ENCODE peak calls at places on chromosomes 1 and 21, in nine cellular contexts. One of them, this sample, is unnamed.

GRCh38 chr1:12177999-12178441 is 11.2 kb downstream of the TNFRSF1B start:
- DNase-seq in cardiac fibroblast: peak; percentile 91
- DNase-seq in osteoblast: peak; percentile 92
- DNase-seq in foreskin keratinocyte: peak; percentile 15
- DNase-seq in ACHN: peak; percentile 19
- DNase-seq in IMR-90: peak; percentile 93
- DNase-seq in iPS DF 19.7: no peak
- DNase-seq in anterior cingulate cortex: no peak
- DNase-seq in posterior cingulate gyrus: no peak
- DNase-seq in this sample: no peak

GRCh38 chr1:154445040-154445472 is 39.9 kb downstream of the IL6R start:
- DNase-seq in cardiac fibroblast: peak; percentile 73
- DNase-seq in osteoblast: peak; percentile 95
- DNase-seq in foreskin keratinocyte: peak; percentile 52
- DNase-seq in ACHN: peak; percentile 76
- DNase-seq in IMR-90: peak; percentile 95
- DNase-seq in iPS DF 19.7: no peak
- DNase-seq in anterior cingulate cortex: no peak
- DNase-seq in posterior cingulate gyrus: no peak
- DNase-seq in this sample: no peak

GRCh38 chr1:38465463-38465862 is 394.1 kb downstream of the RRAGC start:
- DNase-seq in cardiac fibroblast: no peak
- DNase-seq in osteoblast: no peak
- DNase-seq in foreskin keratinocyte: no peak
- DNase-seq in ACHN: no peak
- DNase-seq in IMR-90: no peak
- DNase-seq in iPS DF 19.7: no peak
- DNase-seq in anterior cingulate cortex: no peak
- DNase-seq in posterior cingulate gyrus: peak; percentile 20
- DNase-seq in this sample: no peak

GRCh38 chr1:169427081-169427611 is at the start of gene CCDC181:
- DNase-seq in cardiac fibroblast: peak; percentile 34
- DNase-seq in osteoblast: peak; percentile 13
- DNase-seq in foreskin keratinocyte: no peak
- DNase-seq in ACHN: peak; percentile 87
- DNase-seq in IMR-90: peak; percentile 33
- DNase-seq in iPS DF 19.7: peak; percentile 82
- DNase-seq in anterior cingulate cortex: peak; percentile 73
- DNase-seq in posterior cingulate gyrus: peak; percentile 97
- DNase-seq in this sample: peak; percentile 79

GRCh38 chr1:15432327-15432726 is 5.9 kb upstream of the CTRC start:
- DNase-seq in cardiac fibroblast: no peak
- DNase-seq in osteoblast: peak; percentile 60
- DNase-seq in foreskin keratinocyte: no peak
- DNase-seq in ACHN: no peak
- DNase-seq in IMR-90: no peak
- DNase-seq in iPS DF 19.7: no peak
- DNase-seq in anterior cingulate cortex: no peak
- DNase-seq in posterior cingulate gyrus: no peak
- DNase-seq in this sample: no peak

GRCh38 chr1:151458936-151459330 is 361 bp downstream of the POGZ start:
- DNase-seq in cardiac fibroblast: peak; percentile 70
- DNase-seq in osteoblast: peak; percentile 92
- DNase-seq in foreskin keratinocyte: peak; percentile 68
- DNase-seq in ACHN: peak; percentile 74
- DNase-seq in IMR-90: peak; percentile 63
- DNase-seq in iPS DF 19.7: no peak
- DNase-seq in anterior cingulate cortex: no peak
- DNase-seq in posterior cingulate gyrus: peak; percentile 91
- DNase-seq in this sample: no peak

GRCh38 chr1:105608713-105609112 is 1447.8 kb upstream of the PRMT6 start:
- DNase-seq in cardiac fibroblast: peak; percentile 9
- DNase-seq in osteoblast: no peak
- DNase-seq in foreskin keratinocyte: peak; percentile 1
- DNase-seq in ACHN: peak; percentile 38
- DNase-seq in IMR-90: no peak
- DNase-seq in iPS DF 19.7: no peak
- DNase-seq in anterior cingulate cortex: no peak
- DNase-seq in posterior cingulate gyrus: no peak
- DNase-seq in this sample: no peak

GRCh38 chr1:151612506-151613274 is 840 bp downstream of the SNX27 start:
- DNase-seq in cardiac fibroblast: peak; percentile 23
- DNase-seq in osteoblast: peak; percentile 82
- DNase-seq in foreskin keratinocyte: no peak
- DNase-seq in ACHN: peak; percentile 46
- DNase-seq in IMR-90: no peak
- DNase-seq in iPS DF 19.7: no peak
- DNase-seq in anterior cingulate cortex: peak; percentile 26
- DNase-seq in posterior cingulate gyrus: peak; percentile 89
- DNase-seq in this sample: no peak

GRCh38 chr1:14529436-14529835 is 69.0 kb upstream of the KAZN start:
- DNase-seq in cardiac fibroblast: no peak
- DNase-seq in osteoblast: no peak
- DNase-seq in foreskin keratinocyte: no peak
- DNase-seq in ACHN: no peak
- DNase-seq in IMR-90: no peak
- DNase-seq in iPS DF 19.7: no peak
- DNase-seq in anterior cingulate cortex: no peak
- DNase-seq in posterior cingulate gyrus: no peak
- DNase-seq in this sample: no peak

GRCh38 chr21:34126269-34126668 is 52.9 kb downstream of the MRPS6 start:
- DNase-seq in cardiac fibroblast: peak; percentile 30
- DNase-seq in osteoblast: no peak
- DNase-seq in foreskin keratinocyte: peak; percentile 90
- DNase-seq in ACHN: no peak
- DNase-seq in IMR-90: peak; percentile 53
- DNase-seq in iPS DF 19.7: no peak
- DNase-seq in anterior cingulate cortex: no peak
- DNase-seq in posterior cingulate gyrus: peak; percentile 79
- DNase-seq in this sample: no peak

GRCh38 chr1:205351984-205352713 is 4.6 kb downstream of the KLHDC8A start:
- DNase-seq in cardiac fibroblast: peak; percentile 43
- DNase-seq in osteoblast: no peak
- DNase-seq in foreskin keratinocyte: peak; percentile 49
- DNase-seq in ACHN: no peak
- DNase-seq in IMR-90: peak; percentile 40
- DNase-seq in iPS DF 19.7: no peak
- DNase-seq in anterior cingulate cortex: no peak
- DNase-seq in posterior cingulate gyrus: peak; percentile 61
- DNase-seq in this sample: no peak

GRCh38 chr1:82260051-82260450 is 459.3 kb downstream of the ADGRL2 start:
- DNase-seq in cardiac fibroblast: peak; percentile 38
- DNase-seq in osteoblast: no peak
- DNase-seq in foreskin keratinocyte: no peak
- DNase-seq in ACHN: no peak
- DNase-seq in IMR-90: no peak
- DNase-seq in iPS DF 19.7: no peak
- DNase-seq in anterior cingulate cortex: no peak
- DNase-seq in posterior cingulate gyrus: no peak
- DNase-seq in this sample: no peak

GRCh38 chr1:248817065-248817464 is 8.7 kb downstream of the SH3BP5L start:
- DNase-seq in cardiac fibroblast: no peak
- DNase-seq in osteoblast: peak; percentile 46
- DNase-seq in foreskin keratinocyte: no peak
- DNase-seq in ACHN: no peak
- DNase-seq in IMR-90: no peak
- DNase-seq in iPS DF 19.7: no peak
- DNase-seq in anterior cingulate cortex: no peak
- DNase-seq in posterior cingulate gyrus: peak; percentile 59
- DNase-seq in this sample: no peak

GRCh38 chr1:96521994-96522760 is 199.4 kb upstream of the PTBP2 start:
- DNase-seq in cardiac fibroblast: peak; percentile 87
- DNase-seq in osteoblast: no peak
- DNase-seq in foreskin keratinocyte: peak; percentile 69
- DNase-seq in ACHN: no peak
- DNase-seq in IMR-90: peak; percentile 61
- DNase-seq in iPS DF 19.7: no peak
- DNase-seq in anterior cingulate cortex: no peak
- DNase-seq in posterior cingulate gyrus: no peak
- DNase-seq in this sample: no peak

GRCh38 chr1:151165281-151165737 is 393 bp downstream of the LYSMD1 start:
- DNase-seq in cardiac fibroblast: peak; percentile 57
- DNase-seq in osteoblast: no peak
- DNase-seq in foreskin keratinocyte: peak; percentile 20
- DNase-seq in ACHN: peak; percentile 44
- DNase-seq in IMR-90: peak; percentile 49
- DNase-seq in iPS DF 19.7: no peak
- DNase-seq in anterior cingulate cortex: peak; percentile 57
- DNase-seq in posterior cingulate gyrus: peak; percentile 92
- DNase-seq in this sample: no peak

GRCh38 chr1:174153085-174153824 is 6.1 kb upstream of the RABGAP1L start:
- DNase-seq in cardiac fibroblast: no peak
- DNase-seq in osteoblast: no peak
- DNase-seq in foreskin keratinocyte: peak; percentile 85
- DNase-seq in ACHN: no peak
- DNase-seq in IMR-90: peak; percentile 12
- DNase-seq in iPS DF 19.7: no peak
- DNase-seq in anterior cingulate cortex: no peak
- DNase-seq in posterior cingulate gyrus: no peak
- DNase-seq in this sample: no peak

GRCh38 chr1:147627435-147628110 is 42.8 kb downstream of the ACP6 start:
- DNase-seq in cardiac fibroblast: peak; percentile 57
- DNase-seq in osteoblast: peak; percentile 92
- DNase-seq in foreskin keratinocyte: peak; percentile 9
- DNase-seq in ACHN: peak; percentile 55
- DNase-seq in IMR-90: peak; percentile 44
- DNase-seq in iPS DF 19.7: no peak
- DNase-seq in anterior cingulate cortex: no peak
- DNase-seq in posterior cingulate gyrus: peak; percentile 91
- DNase-seq in this sample: peak; percentile 31

GRCh38 chr1:35326228-35326627 is 57.7 kb downstream of the ZMYM4 start:
- DNase-seq in cardiac fibroblast: no peak
- DNase-seq in osteoblast: no peak
- DNase-seq in foreskin keratinocyte: no peak
- DNase-seq in ACHN: no peak
- DNase-seq in IMR-90: no peak
- DNase-seq in iPS DF 19.7: no peak
- DNase-seq in anterior cingulate cortex: no peak
- DNase-seq in posterior cingulate gyrus: no peak
- DNase-seq in this sample: no peak

GRCh38 chr1:196660912-196661311 is 9.1 kb downstream of the CFH start:
- DNase-seq in cardiac fibroblast: peak; percentile 59
- DNase-seq in osteoblast: peak; percentile 14
- DNase-seq in foreskin keratinocyte: peak; percentile 4
- DNase-seq in ACHN: peak; percentile 55
- DNase-seq in IMR-90: peak; percentile 33
- DNase-seq in iPS DF 19.7: no peak
- DNase-seq in anterior cingulate cortex: no peak
- DNase-seq in posterior cingulate gyrus: no peak
- DNase-seq in this sample: no peak

GRCh38 chr1:208048904-208049303 is 138.0 kb upstream of the CD34 start:
- DNase-seq in cardiac fibroblast: no peak
- DNase-seq in osteoblast: no peak
- DNase-seq in foreskin keratinocyte: peak; percentile 79
- DNase-seq in ACHN: no peak
- DNase-seq in IMR-90: no peak
- DNase-seq in iPS DF 19.7: no peak
- DNase-seq in anterior cingulate cortex: no peak
- DNase-seq in posterior cingulate gyrus: peak; percentile 81
- DNase-seq in this sample: no peak

GRCh38 chr1:235050911-235051360 is 77.7 kb downstream of the TOMM20 start:
- DNase-seq in cardiac fibroblast: peak; percentile 75
- DNase-seq in osteoblast: peak; percentile 58
- DNase-seq in foreskin keratinocyte: no peak
- DNase-seq in ACHN: no peak
- DNase-seq in IMR-90: peak; percentile 84
- DNase-seq in iPS DF 19.7: no peak
- DNase-seq in anterior cingulate cortex: no peak
- DNase-seq in posterior cingulate gyrus: no peak
- DNase-seq in this sample: no peak

GRCh38 chr1:22868331-22868730 is 104.3 kb downstream of the LACTBL1 start:
- DNase-seq in cardiac fibroblast: peak; percentile 39
- DNase-seq in osteoblast: peak; percentile 39
- DNase-seq in foreskin keratinocyte: no peak
- DNase-seq in ACHN: no peak
- DNase-seq in IMR-90: peak; percentile 41
- DNase-seq in iPS DF 19.7: no peak
- DNase-seq in anterior cingulate cortex: no peak
- DNase-seq in posterior cingulate gyrus: no peak
- DNase-seq in this sample: no peak

GRCh38 chr1:36400825-36401601 is 3.3 kb upstream of the LSM10 start:
- DNase-seq in cardiac fibroblast: peak; percentile 66
- DNase-seq in osteoblast: peak; percentile 96
- DNase-seq in foreskin keratinocyte: no peak
- DNase-seq in ACHN: no peak
- DNase-seq in IMR-90: peak; percentile 18
- DNase-seq in iPS DF 19.7: peak; percentile 88
- DNase-seq in anterior cingulate cortex: no peak
- DNase-seq in posterior cingulate gyrus: peak; percentile 93
- DNase-seq in this sample: peak; percentile 93

GRCh38 chr1:183300828-183301227 is 114.8 kb downstream of the LAMC2 start:
- DNase-seq in cardiac fibroblast: no peak
- DNase-seq in osteoblast: no peak
- DNase-seq in foreskin keratinocyte: no peak
- DNase-seq in ACHN: no peak
- DNase-seq in IMR-90: no peak
- DNase-seq in iPS DF 19.7: no peak
- DNase-seq in anterior cingulate cortex: no peak
- DNase-seq in posterior cingulate gyrus: no peak
- DNase-seq in this sample: no peak

GRCh38 chr1:32150847-32151246 is 28.6 kb upstream of the TXLNA start:
- DNase-seq in cardiac fibroblast: no peak
- DNase-seq in osteoblast: no peak
- DNase-seq in foreskin keratinocyte: no peak
- DNase-seq in ACHN: no peak
- DNase-seq in IMR-90: peak; percentile 15
- DNase-seq in iPS DF 19.7: no peak
- DNase-seq in anterior cingulate cortex: no peak
- DNase-seq in posterior cingulate gyrus: no peak
- DNase-seq in this sample: no peak

GRCh38 chr21:37119421-37120218 is 46.6 kb downstream of the TTC3 start:
- DNase-seq in cardiac fibroblast: no peak
- DNase-seq in osteoblast: no peak
- DNase-seq in foreskin keratinocyte: no peak
- DNase-seq in ACHN: no peak
- DNase-seq in IMR-90: no peak
- DNase-seq in iPS DF 19.7: peak; percentile 30
- DNase-seq in anterior cingulate cortex: no peak
- DNase-seq in posterior cingulate gyrus: no peak
- DNase-seq in this sample: peak; percentile 33

GRCh38 chr1:153506831-153507413 is 28.9 kb downstream of the S100A6 start:
- DNase-seq in cardiac fibroblast: peak; percentile 94
- DNase-seq in osteoblast: peak; percentile 95
- DNase-seq in foreskin keratinocyte: peak; percentile 60
- DNase-seq in ACHN: peak; percentile 93
- DNase-seq in IMR-90: peak; percentile 91
- DNase-seq in iPS DF 19.7: no peak
- DNase-seq in anterior cingulate cortex: peak; percentile 10
- DNase-seq in posterior cingulate gyrus: no peak
- DNase-seq in this sample: no peak

GRCh38 chr1:38238294-38238693 is 191.7 kb upstream of the POU3F1 start:
- DNase-seq in cardiac fibroblast: no peak
- DNase-seq in osteoblast: peak; percentile 57
- DNase-seq in foreskin keratinocyte: no peak
- DNase-seq in ACHN: no peak
- DNase-seq in IMR-90: no peak
- DNase-seq in iPS DF 19.7: no peak
- DNase-seq in anterior cingulate cortex: no peak
- DNase-seq in posterior cingulate gyrus: no peak
- DNase-seq in this sample: no peak

GRCh38 chr1:75345538-75346292 is 211.5 kb downstream of the LHX8 start:
- DNase-seq in cardiac fibroblast: peak; percentile 91
- DNase-seq in osteoblast: peak; percentile 30
- DNase-seq in foreskin keratinocyte: peak; percentile 43
- DNase-seq in ACHN: no peak
- DNase-seq in IMR-90: no peak
- DNase-seq in iPS DF 19.7: no peak
- DNase-seq in anterior cingulate cortex: no peak
- DNase-seq in posterior cingulate gyrus: no peak
- DNase-seq in this sample: no peak

GRCh38 chr1:150268342-150268705 is 492 bp downstream of the APH1A start:
- DNase-seq in cardiac fibroblast: peak; percentile 27
- DNase-seq in osteoblast: peak; percentile 80
- DNase-seq in foreskin keratinocyte: peak; percentile 38
- DNase-seq in ACHN: peak; percentile 51
- DNase-seq in IMR-90: no peak
- DNase-seq in iPS DF 19.7: no peak
- DNase-seq in anterior cingulate cortex: no peak
- DNase-seq in posterior cingulate gyrus: no peak
- DNase-seq in this sample: no peak

GRCh38 chr1:9438431-9439073 is 100.7 kb upstream of the SLC25A33 start:
- DNase-seq in cardiac fibroblast: peak; percentile 96
- DNase-seq in osteoblast: peak; percentile 91
- DNase-seq in foreskin keratinocyte: peak; percentile 65
- DNase-seq in ACHN: peak; percentile 63
- DNase-seq in IMR-90: peak; percentile 93
- DNase-seq in iPS DF 19.7: no peak
- DNase-seq in anterior cingulate cortex: peak; percentile 27
- DNase-seq in posterior cingulate gyrus: peak; percentile 91
- DNase-seq in this sample: no peak

This sample was measured in iPS DF 6.9.